ENCODE peak calls at places on chromosome 14, in eight cellular contexts. One of them, this sample, is unnamed.
A peak's percentile ranks its signal among the peaks of the same experiment; 100 is the strongest.

GRCh38 chr14:98926151-98926550 is 345.8 kb downstream of the BCL11B start:
- DNase-seq in aorta: peak; percentile 61
- DNase-seq in uterus: no peak
- DNase-seq in neural progenitor cell: no peak
- DNase-seq in psoas muscle: no peak
- DNase-seq in CD4-positive, CD25-positive, alpha-beta regulatory T cell: no peak
- DNase-seq in neuronal stem cell: no peak
- DNase-seq in small intestine: peak; percentile 66
- DNase-seq in this sample: no peak

GRCh38 chr14:102226356-102227125 is 78.4 kb downstream of the MOK start:
- DNase-seq in aorta: peak; percentile 71
- DNase-seq in uterus: no peak
- DNase-seq in neural progenitor cell: no peak
- DNase-seq in psoas muscle: peak; percentile 53
- DNase-seq in CD4-positive, CD25-positive, alpha-beta regulatory T cell: no peak
- DNase-seq in neuronal stem cell: no peak
- DNase-seq in small intestine: no peak
- DNase-seq in this sample: no peak

GRCh38 chr14:93857500-93857899 is 69.2 kb upstream of the PRIMA1 start:
- DNase-seq in aorta: no peak
- DNase-seq in uterus: no peak
- DNase-seq in neural progenitor cell: peak; percentile 47
- DNase-seq in psoas muscle: no peak
- DNase-seq in CD4-positive, CD25-positive, alpha-beta regulatory T cell: no peak
- DNase-seq in neuronal stem cell: no peak
- DNase-seq in small intestine: peak; percentile 0
- DNase-seq in this sample: no peak

GRCh38 chr14:75234173-75234855 is 44.3 kb upstream of the FOS start:
- DNase-seq in aorta: peak; percentile 83
- DNase-seq in uterus: no peak
- DNase-seq in neural progenitor cell: no peak
- DNase-seq in psoas muscle: no peak
- DNase-seq in CD4-positive, CD25-positive, alpha-beta regulatory T cell: no peak
- DNase-seq in neuronal stem cell: no peak
- DNase-seq in small intestine: peak; percentile 91
- DNase-seq in this sample: peak; percentile 73

GRCh38 chr14:70947739-70948138 is 40.5 kb downstream of the PCNX1 start:
- DNase-seq in aorta: no peak
- DNase-seq in uterus: no peak
- DNase-seq in neural progenitor cell: no peak
- DNase-seq in psoas muscle: no peak
- DNase-seq in CD4-positive, CD25-positive, alpha-beta regulatory T cell: no peak
- DNase-seq in neuronal stem cell: no peak
- DNase-seq in small intestine: no peak
- DNase-seq in this sample: no peak

GRCh38 chr14:70917633-70918032 is 10.4 kb downstream of the PCNX1 start:
- DNase-seq in aorta: no peak
- DNase-seq in uterus: no peak
- DNase-seq in neural progenitor cell: no peak
- DNase-seq in psoas muscle: no peak
- DNase-seq in CD4-positive, CD25-positive, alpha-beta regulatory T cell: no peak
- DNase-seq in neuronal stem cell: no peak
- DNase-seq in small intestine: no peak
- DNase-seq in this sample: no peak

GRCh38 chr14:58298477-58298879 is at the start of gene ARID4A:
- DNase-seq in aorta: peak; percentile 90
- DNase-seq in uterus: no peak
- DNase-seq in neural progenitor cell: no peak
- DNase-seq in psoas muscle: peak; percentile 89
- DNase-seq in CD4-positive, CD25-positive, alpha-beta regulatory T cell: no peak
- DNase-seq in neuronal stem cell: no peak
- DNase-seq in small intestine: no peak
- DNase-seq in this sample: peak; percentile 88

GRCh38 chr14:92473261-92473946 is 40.2 kb upstream of the RIN3 start:
- DNase-seq in aorta: peak; percentile 71
- DNase-seq in uterus: peak; percentile 50
- DNase-seq in neural progenitor cell: no peak
- DNase-seq in psoas muscle: peak; percentile 80
- DNase-seq in CD4-positive, CD25-positive, alpha-beta regulatory T cell: no peak
- DNase-seq in neuronal stem cell: no peak
- DNase-seq in small intestine: no peak
- DNase-seq in this sample: no peak

GRCh38 chr14:46197856-46198255 is 453.7 kb downstream of the RPL10L start:
- DNase-seq in aorta: no peak
- DNase-seq in uterus: no peak
- DNase-seq in neural progenitor cell: no peak
- DNase-seq in psoas muscle: no peak
- DNase-seq in CD4-positive, CD25-positive, alpha-beta regulatory T cell: no peak
- DNase-seq in neuronal stem cell: no peak
- DNase-seq in small intestine: no peak
- DNase-seq in this sample: no peak

GRCh38 chr14:65261425-65261920 is 151.1 kb upstream of the FUT8 start:
- DNase-seq in aorta: no peak
- DNase-seq in uterus: no peak
- DNase-seq in neural progenitor cell: no peak
- DNase-seq in psoas muscle: no peak
- DNase-seq in CD4-positive, CD25-positive, alpha-beta regulatory T cell: no peak
- DNase-seq in neuronal stem cell: no peak
- DNase-seq in small intestine: no peak
- DNase-seq in this sample: no peak

GRCh38 chr14:52443506-52443905 is 108.8 kb downstream of the TXNDC16 start:
- DNase-seq in aorta: no peak
- DNase-seq in uterus: no peak
- DNase-seq in neural progenitor cell: no peak
- DNase-seq in psoas muscle: no peak
- DNase-seq in CD4-positive, CD25-positive, alpha-beta regulatory T cell: no peak
- DNase-seq in neuronal stem cell: no peak
- DNase-seq in small intestine: no peak
- DNase-seq in this sample: no peak

GRCh38 chr14:67186789-67187188 is 2.5 kb upstream of the GARIN2 start:
- DNase-seq in aorta: no peak
- DNase-seq in uterus: no peak
- DNase-seq in neural progenitor cell: no peak
- DNase-seq in psoas muscle: no peak
- DNase-seq in CD4-positive, CD25-positive, alpha-beta regulatory T cell: no peak
- DNase-seq in neuronal stem cell: no peak
- DNase-seq in small intestine: no peak
- DNase-seq in this sample: no peak

GRCh38 chr14:19823765-19824164 is 20.2 kb downstream of the OR4N2 start:
- DNase-seq in aorta: no peak
- DNase-seq in uterus: no peak
- DNase-seq in neural progenitor cell: no peak
- DNase-seq in psoas muscle: no peak
- DNase-seq in CD4-positive, CD25-positive, alpha-beta regulatory T cell: no peak
- DNase-seq in neuronal stem cell: no peak
- DNase-seq in small intestine: no peak
- DNase-seq in this sample: no peak

GRCh38 chr14:104632781-104633180 is 28.2 kb upstream of the TMEM179 start:
- DNase-seq in aorta: no peak
- DNase-seq in uterus: no peak
- DNase-seq in neural progenitor cell: no peak
- DNase-seq in psoas muscle: no peak
- DNase-seq in CD4-positive, CD25-positive, alpha-beta regulatory T cell: no peak
- DNase-seq in neuronal stem cell: no peak
- DNase-seq in small intestine: no peak
- DNase-seq in this sample: no peak

GRCh38 chr14:96745500-96746051 is 51.6 kb upstream of the VRK1 start:
- DNase-seq in aorta: no peak
- DNase-seq in uterus: no peak
- DNase-seq in neural progenitor cell: no peak
- DNase-seq in psoas muscle: no peak
- DNase-seq in CD4-positive, CD25-positive, alpha-beta regulatory T cell: no peak
- DNase-seq in neuronal stem cell: no peak
- DNase-seq in small intestine: no peak
- DNase-seq in this sample: no peak

GRCh38 chr14:90393966-90394365 is 2.9 kb upstream of the CALM1 start:
- DNase-seq in aorta: no peak
- DNase-seq in uterus: no peak
- DNase-seq in neural progenitor cell: no peak
- DNase-seq in psoas muscle: no peak
- DNase-seq in CD4-positive, CD25-positive, alpha-beta regulatory T cell: no peak
- DNase-seq in neuronal stem cell: no peak
- DNase-seq in small intestine: no peak
- DNase-seq in this sample: no peak
- H3K4me1 ChIP-seq in aorta: no peaks in the 10 kb centered on the region
- H3K4me1 ChIP-seq in uterus: no peaks in the 10 kb centered on the region
- H3K4me1 ChIP-seq in neural progenitor cell: peaks cover 6% of the 10 kb centered on the region
- H3K4me1 ChIP-seq in psoas muscle: peaks cover 12% of the 10 kb centered on the region
- H3K4me1 ChIP-seq in CD4-positive, CD25-positive, alpha-beta regulatory T cell: peaks cover 10% of the 10 kb centered on the region
- H3K4me1 ChIP-seq in neuronal stem cell: peaks cover 3% of the 10 kb centered on the region
- H3K4me1 ChIP-seq in small intestine: no peaks in the 10 kb centered on the region
- H3K4me1 ChIP-seq in this sample: peaks cover 4% of the 10 kb centered on the region

GRCh38 chr14:105914738-105915385 is 388.5 kb downstream of the TMEM121 start:
- DNase-seq in aorta: peak; percentile 63
- DNase-seq in uterus: no peak
- DNase-seq in neural progenitor cell: no peak
- DNase-seq in psoas muscle: peak; percentile 43
- DNase-seq in CD4-positive, CD25-positive, alpha-beta regulatory T cell: no peak
- DNase-seq in neuronal stem cell: no peak
- DNase-seq in small intestine: no peak
- DNase-seq in this sample: peak; percentile 50

GRCh38 chr14:105911006-105911847 is 384.8 kb downstream of the TMEM121 start:
- DNase-seq in aorta: peak; percentile 45
- DNase-seq in uterus: no peak
- DNase-seq in neural progenitor cell: no peak
- DNase-seq in psoas muscle: peak; percentile 21
- DNase-seq in CD4-positive, CD25-positive, alpha-beta regulatory T cell: no peak
- DNase-seq in neuronal stem cell: no peak
- DNase-seq in small intestine: no peak
- DNase-seq in this sample: no peak

GRCh38 chr14:105913861-105914260 is 387.5 kb downstream of the TMEM121 start:
- DNase-seq in aorta: peak; percentile 37
- DNase-seq in uterus: no peak
- DNase-seq in neural progenitor cell: no peak
- DNase-seq in psoas muscle: peak; percentile 25
- DNase-seq in CD4-positive, CD25-positive, alpha-beta regulatory T cell: no peak
- DNase-seq in neuronal stem cell: no peak
- DNase-seq in small intestine: no peak
- DNase-seq in this sample: no peak

GRCh38 chr14:105912641-105913180 is 386.3 kb downstream of the TMEM121 start:
- DNase-seq in aorta: peak; percentile 37
- DNase-seq in uterus: no peak
- DNase-seq in neural progenitor cell: no peak
- DNase-seq in psoas muscle: peak; percentile 20
- DNase-seq in CD4-positive, CD25-positive, alpha-beta regulatory T cell: no peak
- DNase-seq in neuronal stem cell: no peak
- DNase-seq in small intestine: no peak
- DNase-seq in this sample: peak; percentile 40

GRCh38 chr14:105913221-105913620 is 386.8 kb downstream of the TMEM121 start:
- DNase-seq in aorta: peak; percentile 52
- DNase-seq in uterus: no peak
- DNase-seq in neural progenitor cell: no peak
- DNase-seq in psoas muscle: peak; percentile 21
- DNase-seq in CD4-positive, CD25-positive, alpha-beta regulatory T cell: no peak
- DNase-seq in neuronal stem cell: no peak
- DNase-seq in small intestine: no peak
- DNase-seq in this sample: peak; percentile 54
- H3K9me3 ChIP-seq in aorta: no peaks in the 10 kb centered on the region
- H3K9me3 ChIP-seq in uterus: peaks cover 7% of the 10 kb centered on the region
- H3K9me3 ChIP-seq in neural progenitor cell: no peaks in the 10 kb centered on the region
- H3K9me3 ChIP-seq in psoas muscle: peaks cover 3% of the 10 kb centered on the region
- H3K9me3 ChIP-seq in CD4-positive, CD25-positive, alpha-beta regulatory T cell: no peaks in the 10 kb centered on the region
- H3K9me3 ChIP-seq in neuronal stem cell: peaks cover 28% of the 10 kb centered on the region
- H3K9me3 ChIP-seq in small intestine: no peaks in the 10 kb centered on the region
- H3K9me3 ChIP-seq in this sample: no peaks in the 10 kb centered on the region

DNA sequence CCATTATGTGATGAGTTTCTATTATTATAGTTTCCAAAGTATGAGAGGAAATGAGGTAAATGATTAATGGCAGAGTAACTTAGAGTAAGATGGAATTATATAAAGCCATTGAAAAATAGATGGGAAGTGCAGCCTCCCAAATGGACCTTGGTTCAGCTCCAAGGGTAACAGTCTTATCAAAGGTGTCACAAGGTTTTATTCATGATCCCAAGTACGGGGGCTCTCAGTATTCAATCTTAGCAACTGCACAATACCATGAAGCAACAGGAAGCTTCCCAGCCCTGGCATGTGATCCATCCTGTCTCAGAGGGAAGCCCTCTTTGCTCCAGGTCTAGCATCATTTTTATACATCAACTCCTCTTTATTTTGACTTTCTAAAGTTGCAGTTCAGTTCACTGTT is 948.2 kb downstream of the GALC start:
- DNase-seq in aorta: no peak
- DNase-seq in uterus: no peak
- DNase-seq in neural progenitor cell: no peak
- DNase-seq in psoas muscle: no peak
- DNase-seq in CD4-positive, CD25-positive, alpha-beta regulatory T cell: no peak
- DNase-seq in neuronal stem cell: no peak
- DNase-seq in small intestine: no peak
- DNase-seq in this sample: no peak
- H3K4me3 ChIP-seq in aorta: no peak overlapping the region
- H3K4me3 ChIP-seq in uterus: no peak overlapping the region
- H3K4me3 ChIP-seq in neural progenitor cell: no peak overlapping the region
- H3K4me3 ChIP-seq in psoas muscle: no peak overlapping the region
- H3K4me3 ChIP-seq in CD4-positive, CD25-positive, alpha-beta regulatory T cell: no peak overlapping the region
- H3K4me3 ChIP-seq in neuronal stem cell: no peak overlapping the region
- H3K4me3 ChIP-seq in small intestine: no peak overlapping the region
- H3K4me3 ChIP-seq in this sample: no peak overlapping the region

DNA sequence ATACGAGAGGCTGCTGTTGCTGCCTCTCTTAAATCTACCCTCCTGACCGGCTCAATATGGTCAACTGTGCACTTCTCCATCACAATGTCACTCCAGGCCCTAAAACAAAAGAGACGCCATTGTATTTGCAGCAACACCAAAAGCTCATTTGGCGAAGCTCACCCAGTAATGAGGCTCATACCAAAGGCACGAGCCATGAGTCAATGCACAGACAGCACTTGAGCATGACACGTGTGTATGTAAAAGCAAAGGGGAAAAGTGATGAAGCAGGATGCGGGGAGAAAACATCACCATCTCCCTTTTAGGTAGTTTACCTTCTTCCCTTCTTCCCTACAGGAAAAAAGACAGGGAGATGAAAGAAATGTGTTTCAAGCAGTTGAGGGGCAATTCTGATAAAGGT is 150.3 kb downstream of the FOXN3 start:
- DNase-seq in aorta: no peak
- DNase-seq in uterus: no peak
- DNase-seq in neural progenitor cell: no peak
- DNase-seq in psoas muscle: no peak
- DNase-seq in CD4-positive, CD25-positive, alpha-beta regulatory T cell: no peak
- DNase-seq in neuronal stem cell: no peak
- DNase-seq in small intestine: no peak
- DNase-seq in this sample: no peak
- H3K4me1 ChIP-seq in aorta: peaks cover 14% of the 10 kb centered on the region
- H3K4me1 ChIP-seq in uterus: no peaks in the 10 kb centered on the region
- H3K4me1 ChIP-seq in neural progenitor cell: peaks cover 13% of the 10 kb centered on the region
- H3K4me1 ChIP-seq in psoas muscle: peaks cover 30% of the 10 kb centered on the region
- H3K4me1 ChIP-seq in CD4-positive, CD25-positive, alpha-beta regulatory T cell: peaks cover 5% of the 10 kb centered on the region
- H3K4me1 ChIP-seq in neuronal stem cell: peaks cover 13% of the 10 kb centered on the region
- H3K4me1 ChIP-seq in small intestine: no peaks in the 10 kb centered on the region
- H3K4me1 ChIP-seq in this sample: no peaks in the 10 kb centered on the region

DNA sequence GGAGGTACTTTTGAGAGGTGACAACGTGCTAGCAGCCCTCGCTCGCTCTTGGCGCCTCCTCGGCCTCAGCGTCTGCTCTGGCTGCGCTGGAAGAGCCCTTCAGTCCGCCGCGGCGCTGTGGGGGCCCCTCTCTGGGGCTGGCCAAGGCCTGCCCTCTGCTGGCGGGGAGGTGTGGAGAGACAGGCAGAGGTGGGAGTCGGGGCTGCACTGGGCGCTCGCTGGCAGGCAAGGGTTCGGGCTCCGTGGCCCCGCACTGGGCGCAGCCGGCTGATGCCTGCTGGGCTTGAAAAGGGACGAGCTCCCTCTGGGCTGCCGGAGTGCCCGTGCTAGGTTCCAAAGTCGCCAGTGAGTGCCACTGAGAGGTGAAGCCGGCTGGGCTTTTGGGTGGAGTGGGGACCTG is 580.0 kb downstream of the DIO2 start:
- DNase-seq in aorta: no peak
- DNase-seq in uterus: no peak
- DNase-seq in neural progenitor cell: no peak
- DNase-seq in psoas muscle: peak; percentile 38
- DNase-seq in CD4-positive, CD25-positive, alpha-beta regulatory T cell: no peak
- DNase-seq in neuronal stem cell: no peak
- DNase-seq in small intestine: no peak
- DNase-seq in this sample: no peak
- H3K9me3 ChIP-seq in aorta: no peaks in the 10 kb centered on the region
- H3K9me3 ChIP-seq in uterus: no peaks in the 10 kb centered on the region
- H3K9me3 ChIP-seq in neural progenitor cell: no peaks in the 10 kb centered on the region
- H3K9me3 ChIP-seq in psoas muscle: no peaks in the 10 kb centered on the region
- H3K9me3 ChIP-seq in CD4-positive, CD25-positive, alpha-beta regulatory T cell: no peaks in the 10 kb centered on the region
- H3K9me3 ChIP-seq in neuronal stem cell: no peaks in the 10 kb centered on the region
- H3K9me3 ChIP-seq in small intestine: no peaks in the 10 kb centered on the region
- H3K9me3 ChIP-seq in this sample: no peaks in the 10 kb centered on the region

This sample was measured in upper lobe of right lung.